ENCODE peak calls at places on chromosomes 2 and 18, in five cellular contexts. M is NT2/D1; A is endothelial cell; U is NAMALWA; S is Jurkat, Clone E6-1. Y is an unnamed sample.
A peak's percentile ranks its signal among the peaks of the same experiment; 100 is the strongest.

GRCh38 chr2:37318401-37318800 is 6.2 kb downstream of the PRKD3 start:
- DNase-seq in S (no peak), A (no peak), U (peak; percentile 30), M (no peak), Y (no peak)

GRCh38 chr2:152336103-152336853 is 1.3 kb downstream of the FMNL2 start:
- DNase-seq in A (peak; percentile 55), S (no peak), M (no peak), U (no peak), Y (no peak)

GRCh38 chr2:95695613-95696012 is 103.8 kb downstream of the TRIM43 start:
- DNase-seq in U (no peak), A (no peak), S (no peak), M (no peak), Y (no peak)

GRCh38 chr18:36499938-36500337 is 202.4 kb downstream of the FHOD3 start:
- DNase-seq in U (no peak), A (no peak), S (no peak), M (no peak), Y (no peak)

GRCh38 chr2:136319651-136320050 is 201.7 kb upstream of the CXCR4 start:
- DNase-seq in M (no peak), U (no peak), S (no peak), A (no peak), Y (no peak)

GRCh38 chr2:41414486-41415230 is 633.2 kb upstream of the PKDCC start:
- DNase-seq in U (peak; percentile 71), S (peak; percentile 3), A (peak; percentile 52), M (peak; percentile 61), Y (no peak)

GRCh38 chr18:61924550-61924949 is 31.7 kb upstream of the RNF152 start:
- DNase-seq in S (no peak), U (no peak), A (no peak), M (no peak), Y (no peak)

GRCh38 chr2:146764301-146764700 is 1080.5 kb upstream of the ACVR2A start:
- DNase-seq in S (no peak), A (no peak), U (no peak), M (no peak), Y (no peak)

GRCh38 chr2:231223458-231223970 is 25.1 kb downstream of the ARMC9 start:
- DNase-seq in S (no peak), M (no peak), U (no peak), A (no peak), Y (no peak)

GRCh38 chr2:143807677-143808076 is 678.5 kb downstream of the ARHGAP15 start:
- DNase-seq in M (no peak), U (no peak), S (no peak), A (no peak), Y (no peak)

GRCh38 chr2:126399001-126399400 is 257.0 kb upstream of the GYPC start:
- DNase-seq in M (no peak), U (peak; percentile 37), A (peak; percentile 14), S (peak; percentile 37), Y (no peak)

GRCh38 chr18:8991131-8991530 is 111.4 kb upstream of the NDUFV2 start:
- DNase-seq in S (no peak), A (no peak), M (no peak), U (no peak), Y (no peak)

GRCh38 chr2:134401081-134401497 is 147.2 kb downstream of the MGAT5 start:
- DNase-seq in S (no peak), M (no peak), U (no peak), A (no peak), Y (no peak)

GRCh38 chr2:96499061-96499960 is 5.8 kb downstream of the NEURL3 start:
- DNase-seq in S (no peak), U (no peak), A (no peak), M (no peak), Y (no peak)

GRCh38 chr2:121356058-121356640 is 71.1 kb upstream of the TFCP2L1 start:
- DNase-seq in A (peak; percentile 67), S (peak; percentile 50), M (peak; percentile 70), U (peak; percentile 73), Y (peak; percentile 4)

GRCh38 chr2:178844269-178844668 is 37.0 kb upstream of the TTN start:
- DNase-seq in U (no peak), A (no peak), S (no peak), M (no peak), Y (no peak)

GRCh38 chr2:152367547-152368250 is 32.7 kb downstream of the FMNL2 start:
- DNase-seq in S (no peak), A (no peak), U (no peak), M (no peak), Y (no peak)

GRCh38 chr2:47437287-47437686 is 34.3 kb downstream of the MSH2 start:
- DNase-seq in U (peak; percentile 66), A (no peak), S (no peak), M (no peak), Y (no peak)

GRCh38 chr2:134398300-134398699 is 144.4 kb downstream of the MGAT5 start:
- DNase-seq in M (no peak), S (no peak), U (no peak), A (no peak), Y (no peak)

GRCh38 chr2:20145497-20146193 is 79.3 kb downstream of the SDC1 start:
- DNase-seq in M (no peak), S (no peak), A (no peak), U (no peak), Y (no peak)

GRCh38 chr18:49849331-49850217 is 36.2 kb upstream of the ACAA2 start:
- DNase-seq in A (no peak), S (no peak), U (no peak), M (peak; percentile 44), Y (no peak)

GRCh38 chr2:106581755-106582430 is 94.7 kb downstream of the CD8B2 start:
- DNase-seq in M (no peak), A (peak; percentile 66), U (no peak), S (peak; percentile 14), Y (no peak)

GRCh38 chr2:173062806-173063205 is 12.8 kb upstream of the MAP3K20 start:
- DNase-seq in A (no peak), M (no peak), U (no peak), S (no peak), Y (no peak)

GRCh38 chr2:219273887-219274391 is 5.2 kb upstream of the DNAJB2 start:
- DNase-seq in M (no peak), U (no peak), A (no peak), S (no peak), Y (no peak)

GRCh38 chr2:16225545-16225944 is 285.2 kb downstream of the MYCN start:
- DNase-seq in M (no peak), A (no peak), S (no peak), U (no peak), Y (no peak)

GRCh38 chr2:96197541-96198255 is 10.9 kb downstream of the STARD7 start:
- DNase-seq in S (no peak), U (no peak), A (no peak), M (no peak), Y (no peak)

GRCh38 chr2:200086911-200087310 is 131.5 kb downstream of the MAIP1 start:
- DNase-seq in A (no peak), M (no peak), S (no peak), U (no peak), Y (no peak)

GRCh38 chr18:55778731-55779460 is 190.9 kb upstream of the TCF4 start:
- DNase-seq in A (no peak), U (peak; percentile 71), S (peak; percentile 6), M (no peak), Y (no peak)

GRCh38 chr2:208240641-208241209 is 14.1 kb downstream of the IDH1 start:
- DNase-seq in U (no peak), M (no peak), A (no peak), S (no peak), Y (no peak)

GRCh38 chr2:241317391-241317790 is 1.7 kb downstream of the SEPTIN2 start:
- DNase-seq in M (no peak), A (no peak), S (no peak), U (peak; percentile 34), Y (no peak)

GRCh38 chr2:11837875-11838734 is 91.7 kb downstream of the LPIN1 start:
- DNase-seq in A (no peak), S (no peak), M (no peak), U (no peak), Y (no peak)

GRCh38 chr18:35410561-35410960 is 33.4 kb upstream of the ZNF396 start:
- DNase-seq in S (no peak), U (peak; percentile 75), M (no peak), A (no peak), Y (no peak)

GRCh38 chr2:162574615-162575452 is 230.9 kb downstream of the GCA start:
- DNase-seq in S (no peak), A (no peak), M (no peak), U (no peak), Y (no peak)

GRCh38 chr2:32249731-32250236 is 14.9 kb downstream of the NLRC4 start:
- DNase-seq in S (no peak), M (no peak), U (no peak), A (no peak), Y (no peak)

GRCh38 chr18:76349067-76349715 is 145.9 kb downstream of the ZNF516 start:
- DNase-seq in M (peak; percentile 56), S (peak; percentile 57), A (peak; percentile 74), U (peak; percentile 88), Y (no peak)

GRCh38 chr2:191266201-191266600 is 21.0 kb downstream of the MYO1B start:
- DNase-seq in S (no peak), A (no peak), U (no peak), M (no peak), Y (no peak)

GRCh38 chr18:60471652-60472051 is 99.1 kb upstream of the MC4R start:
- DNase-seq in M (no peak), A (no peak), U (no peak), S (no peak), Y (no peak)

GRCh38 chr2:213279961-213280360 is 4.3 kb upstream of the SPAG16 start:
- DNase-seq in U (no peak), M (no peak), A (no peak), S (no peak), Y (no peak)

GRCh38 chr18:12325726-12326245 is 17.7 kb downstream of the TUBB6 start:
- DNase-seq in M (no peak), A (no peak), U (no peak), S (no peak), Y (no peak)

GRCh38 chr2:127683766-127684165 is 8.4 kb upstream of the LIMS2 start:
- DNase-seq in S (no peak), U (no peak), M (no peak), A (no peak), Y (no peak)